ENCODE peak calls at places on chromosomes 16 and 17, in ten cellular contexts. G, B, P, S, C, F, X, V, Q and W are unnamed samples.

GRCh38 chr16:12025926-12026325 is 49.4 kb downstream of the SNX29 start:
- DNase-seq in G (no peak), B (no peak), P (no peak), S (no peak), C (no peak), F (no peak), X (no peak), V (no peak), Q (no peak), W (no peak)

GRCh38 chr16:29898786-29899515 is 399 bp downstream of the SEZ6L2 start:
- DNase-seq in G (no peak), B (no peak), P (no peak), S (no peak), C (no peak), F (peak), X (no peak), V (no peak), Q (no peak), W (no peak)

GRCh38 chr17:35912942-35913341 is 17.6 kb downstream of the RDM1 start:
- DNase-seq in G (no peak), B (no peak), P (no peak), S (no peak), C (no peak), F (no peak), X (no peak), V (no peak), Q (no peak), W (no peak)

GRCh38 chr16:69709456-69710084 is 16.8 kb downstream of the NQO1 start:
- DNase-seq in G (peak), B (no peak), P (no peak), S (peak), C (no peak), F (no peak), X (no peak), V (peak), Q (peak), W (peak)

GRCh38 chr17:33493566-33493965 is 200.5 kb upstream of the ASIC2 start:
- DNase-seq in G (no peak), B (no peak), P (no peak), S (no peak), C (no peak), F (no peak), X (no peak), V (no peak), Q (no peak), W (no peak)

GRCh38 chr16:85649978-85650863 is 37.1 kb downstream of the GSE1 start:
- DNase-seq in G (no peak), B (no peak), P (no peak), S (no peak), C (no peak), F (no peak), X (no peak), V (no peak), Q (no peak), W (no peak)

GRCh38 chr17:28725166-28725659 is 820 bp downstream of the TLCD1 start:
- DNase-seq in G (peak), B (no peak), P (no peak), S (no peak), C (no peak), F (no peak), X (no peak), V (no peak), Q (no peak), W (no peak)

GRCh38 chr17:40062347-40063033 is at the start of gene THRA:
- DNase-seq in G (peak), B (peak), P (no peak), S (peak), C (peak), F (peak), X (peak), V (peak), Q (no peak), W (peak)

GRCh38 chr17:51103451-51103850 is 17.2 kb downstream of the SPAG9 start:
- DNase-seq in G (no peak), B (no peak), P (no peak), S (no peak), C (no peak), F (no peak), X (no peak), V (peak), Q (no peak), W (no peak)

GRCh38 chr16:56344518-56345405 is 80.6 kb downstream of the AMFR start:
- DNase-seq in G (no peak), B (no peak), P (no peak), S (no peak), C (no peak), F (no peak), X (no peak), V (no peak), Q (no peak), W (no peak)

GRCh38 chr17:39270923-39271322 is 45.2 kb upstream of the STAC2 start:
- DNase-seq in G (peak), B (no peak), P (no peak), S (no peak), C (no peak), F (no peak), X (no peak), V (no peak), Q (no peak), W (peak)

GRCh38 chr17:75854111-75854748 is 905 bp downstream of the WBP2 start:
- DNase-seq in G (no peak), B (no peak), P (no peak), S (no peak), C (no peak), F (no peak), X (no peak), V (no peak), Q (no peak), W (peak)

GRCh38 chr17:68719431-68719830 is 118.3 kb upstream of the FAM20A start:
- DNase-seq in G (no peak), B (no peak), P (no peak), S (peak), C (no peak), F (no peak), X (no peak), V (no peak), Q (no peak), W (no peak)

GRCh38 chr17:5769936-5770335 is 185.6 kb upstream of the NLRP1 start:
- DNase-seq in G (no peak), B (no peak), P (no peak), S (no peak), C (no peak), F (no peak), X (no peak), V (no peak), Q (no peak), W (no peak)

GRCh38 chr16:64397945-64398508 is 723.8 kb downstream of the CDH11 start:
- DNase-seq in G (no peak), B (no peak), P (no peak), S (no peak), C (no peak), F (no peak), X (no peak), V (no peak), Q (no peak), W (no peak)

GRCh38 chr17:75619506-75620431 is 13.5 kb upstream of the SMIM5 start:
- DNase-seq in G (peak), B (no peak), P (no peak), S (no peak), C (no peak), F (peak), X (no peak), V (peak), Q (no peak), W (no peak)

GRCh38 chr17:78032166-78032565 is 73.7 kb downstream of the TNRC6C start:
- DNase-seq in G (no peak), B (no peak), P (no peak), S (no peak), C (no peak), F (no peak), X (no peak), V (no peak), Q (no peak), W (no peak)

GRCh38 chr16:58197314-58198012 is 443 bp downstream of the CSNK2A2 start:
- DNase-seq in G (peak), B (no peak), P (no peak), S (no peak), C (no peak), F (no peak), X (no peak), V (no peak), Q (no peak), W (no peak)

GRCh38 chr17:74758846-74759163 is 10.4 kb downstream of the NHERF1 start:
- DNase-seq in G (no peak), B (no peak), P (no peak), S (no peak), C (no peak), F (no peak), X (no peak), V (peak), Q (no peak), W (peak)

GRCh38 chr17:36647598-36647997 is 46.2 kb downstream of the MRM1 start:
- DNase-seq in G (no peak), B (no peak), P (no peak), S (no peak), C (no peak), F (no peak), X (no peak), V (no peak), Q (no peak), W (no peak)

GRCh38 chr16:28311913-28312312 is 19.6 kb downstream of the SBK1 start:
- DNase-seq in G (no peak), B (peak), P (no peak), S (no peak), C (no peak), F (no peak), X (no peak), V (no peak), Q (no peak), W (no peak)

GRCh38 chr16:68993885-68994284 is 111.6 kb upstream of the HAS3 start:
- DNase-seq in G (no peak), B (no peak), P (no peak), S (no peak), C (no peak), F (no peak), X (no peak), V (no peak), Q (no peak), W (no peak)

GRCh38 chr16:89216315-89217137 is 977 bp upstream of the ZNF778 start:
- DNase-seq in G (peak), B (peak), P (peak), S (peak), C (peak), F (peak), X (peak), V (peak), Q (peak), W (peak)

GRCh38 chr17:62722625-62723024 is 85.5 kb downstream of the MARCHF10 start:
- DNase-seq in G (no peak), B (no peak), P (no peak), S (no peak), C (no peak), F (no peak), X (no peak), V (no peak), Q (no peak), W (no peak)

GRCh38 chr16:89510526-89510925 is 2.3 kb downstream of the SPG7 start:
- DNase-seq in G (no peak), B (no peak), P (no peak), S (no peak), C (no peak), F (no peak), X (no peak), V (no peak), Q (no peak), W (no peak)

GRCh38 chr16:79814124-79814523 is 213.6 kb upstream of the MAF start:
- DNase-seq in G (no peak), B (no peak), P (no peak), S (no peak), C (no peak), F (no peak), X (no peak), V (no peak), Q (no peak), W (no peak)

GRCh38 chr17:39212200-39212810 is 12.2 kb downstream of the RPL19 start:
- DNase-seq in G (no peak), B (no peak), P (no peak), S (no peak), C (no peak), F (no peak), X (no peak), V (no peak), Q (no peak), W (no peak)

GRCh38 chr17:59558953-59559352 is 6.5 kb upstream of the DHX40 start:
- DNase-seq in G (no peak), B (no peak), P (no peak), S (no peak), C (no peak), F (no peak), X (no peak), V (no peak), Q (no peak), W (no peak)

GRCh38 chr17:47864791-47865216 is 13.8 kb upstream of the SP6 start:
- DNase-seq in G (no peak), B (no peak), P (no peak), S (no peak), C (no peak), F (no peak), X (no peak), V (no peak), Q (no peak), W (no peak)

GRCh38 chr17:43482103-43483012 is 1.4 kb upstream of the DHX8 start:
- DNase-seq in G (peak), B (no peak), P (no peak), S (no peak), C (no peak), F (no peak), X (no peak), V (peak), Q (no peak), W (no peak)

GRCh38 chr16:3454093-3454492 is 10.6 kb downstream of the NAA60 start:
- DNase-seq in G (no peak), B (no peak), P (no peak), S (no peak), C (no peak), F (no peak), X (no peak), V (no peak), Q (no peak), W (no peak)

GRCh38 chr16:23145608-23146007 is 3.6 kb downstream of the USP31 start:
- DNase-seq in G (no peak), B (no peak), P (no peak), S (no peak), C (no peak), F (no peak), X (no peak), V (no peak), Q (no peak), W (no peak)

GRCh38 chr17:47856830-47857229 is 5.9 kb upstream of the SP6 start:
- DNase-seq in G (no peak), B (no peak), P (no peak), S (no peak), C (no peak), F (no peak), X (no peak), V (no peak), Q (no peak), W (no peak)

GRCh38 chr16:51450913-51451312 is 299.8 kb upstream of the SALL1 start:
- DNase-seq in G (no peak), B (no peak), P (no peak), S (no peak), C (no peak), F (no peak), X (no peak), V (no peak), Q (no peak), W (no peak)